ENCODE peak calls at places on chromosomes 6 and 20, in seven cellular contexts. One of them, this sample, is unnamed.

GRCh38 chr6:132715204-132715603 is 1.3 kb upstream of the VNN1 start:
- DNase-seq in MCF 10A: peak
- DNase-seq in central memory CD4-positive, alpha-beta T cell: no peak
- DNase-seq in substantia nigra: peak
- DNase-seq in HTR-8/SVneo: peak
- DNase-seq in H54: peak
- DNase-seq in A549: peak
- DNase-seq in this sample: no peak

GRCh38 chr20:53711333-53712211 is 117.9 kb upstream of the ZNF217 start:
- DNase-seq in substantia nigra: no peak
- DNase-seq in central memory CD4-positive, alpha-beta T cell: no peak
- DNase-seq in A549: no peak
- DNase-seq in HTR-8/SVneo: no peak
- DNase-seq in H54: no peak
- DNase-seq in MCF 10A: peak
- DNase-seq in this sample: no peak

GRCh38 chr6:13470240-13471140 is 16.9 kb downstream of the GFOD1 start:
- DNase-seq in substantia nigra: peak
- DNase-seq in HTR-8/SVneo: no peak
- DNase-seq in MCF 10A: no peak
- DNase-seq in A549: no peak
- DNase-seq in central memory CD4-positive, alpha-beta T cell: no peak
- DNase-seq in H54: no peak
- DNase-seq in this sample: no peak

GRCh38 chr6:118709859-118710350 is 58.5 kb upstream of the CEP85L start:
- DNase-seq in H54: no peak
- DNase-seq in HTR-8/SVneo: peak
- DNase-seq in A549: peak
- DNase-seq in central memory CD4-positive, alpha-beta T cell: peak
- DNase-seq in substantia nigra: no peak
- DNase-seq in MCF 10A: peak
- DNase-seq in this sample: no peak

GRCh38 chr6:134979142-134979541 is 29.2 kb upstream of the ALDH8A1 start:
- DNase-seq in central memory CD4-positive, alpha-beta T cell: no peak
- DNase-seq in H54: no peak
- DNase-seq in HTR-8/SVneo: no peak
- DNase-seq in MCF 10A: no peak
- DNase-seq in substantia nigra: no peak
- DNase-seq in A549: no peak
- DNase-seq in this sample: no peak

GRCh38 chr6:72826033-72826432 is 204.2 kb downstream of the KCNQ5 start:
- DNase-seq in MCF 10A: no peak
- DNase-seq in substantia nigra: no peak
- DNase-seq in H54: no peak
- DNase-seq in A549: no peak
- DNase-seq in central memory CD4-positive, alpha-beta T cell: no peak
- DNase-seq in HTR-8/SVneo: no peak
- DNase-seq in this sample: no peak

GRCh38 chr20:12207875-12208274 is 290.2 kb downstream of the BTBD3 start:
- DNase-seq in MCF 10A: peak
- DNase-seq in H54: no peak
- DNase-seq in central memory CD4-positive, alpha-beta T cell: no peak
- DNase-seq in HTR-8/SVneo: no peak
- DNase-seq in substantia nigra: no peak
- DNase-seq in A549: peak
- DNase-seq in this sample: no peak

GRCh38 chr20:9256359-9256758 is 187.5 kb downstream of the PLCB4 start:
- DNase-seq in central memory CD4-positive, alpha-beta T cell: no peak
- DNase-seq in MCF 10A: no peak
- DNase-seq in HTR-8/SVneo: no peak
- DNase-seq in H54: no peak
- DNase-seq in substantia nigra: no peak
- DNase-seq in A549: no peak
- DNase-seq in this sample: no peak

GRCh38 chr6:147279423-147279822 is 75.2 kb downstream of the STXBP5 start:
- DNase-seq in A549: no peak
- DNase-seq in substantia nigra: no peak
- DNase-seq in HTR-8/SVneo: no peak
- DNase-seq in H54: no peak
- DNase-seq in MCF 10A: peak
- DNase-seq in central memory CD4-positive, alpha-beta T cell: no peak
- DNase-seq in this sample: no peak

GRCh38 chr6:67896476-67896875 is 738.6 kb upstream of the ADGRB3 start:
- DNase-seq in A549: no peak
- DNase-seq in MCF 10A: peak
- DNase-seq in H54: no peak
- DNase-seq in central memory CD4-positive, alpha-beta T cell: no peak
- DNase-seq in HTR-8/SVneo: no peak
- DNase-seq in substantia nigra: no peak
- DNase-seq in this sample: no peak

GRCh38 chr6:92688328-92688727 is 731.0 kb downstream of the EPHA7 start:
- DNase-seq in HTR-8/SVneo: no peak
- DNase-seq in substantia nigra: no peak
- DNase-seq in H54: no peak
- DNase-seq in central memory CD4-positive, alpha-beta T cell: no peak
- DNase-seq in MCF 10A: no peak
- DNase-seq in A549: no peak
- DNase-seq in this sample: no peak

GRCh38 chr6:2951723-2952122 is 19.6 kb downstream of the SERPINB6 start:
- DNase-seq in central memory CD4-positive, alpha-beta T cell: no peak
- DNase-seq in HTR-8/SVneo: no peak
- DNase-seq in MCF 10A: no peak
- DNase-seq in substantia nigra: peak
- DNase-seq in H54: no peak
- DNase-seq in A549: no peak
- DNase-seq in this sample: no peak

GRCh38 chr20:32560989-32561830 is 23.9 kb downstream of the NOL4L start:
- DNase-seq in H54: no peak
- DNase-seq in HTR-8/SVneo: no peak
- DNase-seq in A549: no peak
- DNase-seq in central memory CD4-positive, alpha-beta T cell: no peak
- DNase-seq in MCF 10A: no peak
- DNase-seq in substantia nigra: no peak
- DNase-seq in this sample: no peak

GRCh38 chr6:79604583-79605037 is 26.5 kb upstream of the SH3BGRL2 start:
- DNase-seq in A549: peak
- DNase-seq in H54: peak
- DNase-seq in central memory CD4-positive, alpha-beta T cell: no peak
- DNase-seq in HTR-8/SVneo: peak
- DNase-seq in MCF 10A: peak
- DNase-seq in substantia nigra: no peak
- DNase-seq in this sample: no peak

GRCh38 chr6:66866801-66867200 is 1159.8 kb upstream of the EYS start:
- DNase-seq in central memory CD4-positive, alpha-beta T cell: no peak
- DNase-seq in A549: no peak
- DNase-seq in H54: no peak
- DNase-seq in MCF 10A: no peak
- DNase-seq in HTR-8/SVneo: no peak
- DNase-seq in substantia nigra: no peak
- DNase-seq in this sample: no peak

GRCh38 chr6:34391023-34391485 is 1.4 kb downstream of the NUDT3 start:
- DNase-seq in substantia nigra: no peak
- DNase-seq in HTR-8/SVneo: peak
- DNase-seq in H54: no peak
- DNase-seq in central memory CD4-positive, alpha-beta T cell: no peak
- DNase-seq in A549: peak
- DNase-seq in MCF 10A: peak
- DNase-seq in this sample: no peak

GRCh38 chr20:22374066-22374465 is 210.3 kb downstream of the FOXA2 start:
- DNase-seq in substantia nigra: no peak
- DNase-seq in MCF 10A: peak
- DNase-seq in H54: no peak
- DNase-seq in A549: no peak
- DNase-seq in central memory CD4-positive, alpha-beta T cell: no peak
- DNase-seq in HTR-8/SVneo: no peak
- DNase-seq in this sample: no peak